ENCODE peak calls at places on chromosomes 12 and 14, in four cellular contexts. One of them, this sample, is unnamed.

GRCh38 chr14:77212933-77213656 is 31.5 kb downstream of the TMEM63C start:
- DNase-seq in HepG2: peak; percentile 13
- DNase-seq in H1: peak; percentile 38
- DNase-seq in K562: peak; percentile 46
- DNase-seq in this sample: no peak

GRCh38 chr14:73935666-73936065 is 14.2 kb downstream of the FAM161B start:
- DNase-seq in HepG2: no peak
- DNase-seq in H1: no peak
- DNase-seq in K562: peak; percentile 27
- DNase-seq in this sample: peak; percentile 30

GRCh38 chr14:20343092-20343854 is at the start of gene PARP2:
- DNase-seq in H1: peak; percentile 100
- DNase-seq in K562: peak; percentile 91
- DNase-seq in HepG2: peak; percentile 100
- DNase-seq in this sample: peak; percentile 100

GRCh38 chr12:28770329-28770728 is 378.7 kb upstream of the FAR2 start:
- DNase-seq in H1: no peak
- DNase-seq in K562: no peak
- DNase-seq in HepG2: no peak
- DNase-seq in this sample: peak; percentile 94

GRCh38 chr12:57715786-57716185 is 21.9 kb downstream of the OS9 start:
- DNase-seq in K562: no peak
- DNase-seq in H1: no peak
- DNase-seq in HepG2: no peak
- DNase-seq in this sample: no peak

GRCh38 chr14:55256586-55256985 is 14.6 kb upstream of the FBXO34 start:
- DNase-seq in K562: no peak
- DNase-seq in H1: no peak
- DNase-seq in HepG2: no peak
- DNase-seq in this sample: no peak

GRCh38 chr12:11510671-11511070 is 115.3 kb upstream of the PRB2 start:
- DNase-seq in K562: no peak
- DNase-seq in HepG2: no peak
- DNase-seq in H1: no peak
- DNase-seq in this sample: no peak

GRCh38 chr14:85599939-85600338 is 70.0 kb downstream of the FLRT2 start:
- DNase-seq in H1: no peak
- DNase-seq in K562: no peak
- DNase-seq in HepG2: no peak
- DNase-seq in this sample: no peak

GRCh38 chr12:131375261-131375971 is 335.5 kb upstream of the SFSWAP start:
- DNase-seq in HepG2: no peak
- DNase-seq in H1: no peak
- DNase-seq in K562: no peak
- DNase-seq in this sample: no peak

GRCh38 chr12:101078881-101079280 is 131.2 kb downstream of the SLC5A8 start:
- DNase-seq in HepG2: no peak
- DNase-seq in K562: no peak
- DNase-seq in H1: no peak
- DNase-seq in this sample: no peak

GRCh38 chr12:64782181-64782580 is 23.0 kb upstream of the GNS start:
- DNase-seq in HepG2: no peak
- DNase-seq in H1: no peak
- DNase-seq in K562: no peak
- DNase-seq in this sample: peak; percentile 76

GRCh38 chr12:121718653-121719239 is 6.2 kb downstream of the TMEM120B start:
- DNase-seq in K562: no peak
- DNase-seq in HepG2: no peak
- DNase-seq in H1: no peak
- DNase-seq in this sample: no peak

GRCh38 chr12:3885179-3886094 is 12.2 kb upstream of the PARP11 start:
- DNase-seq in HepG2: peak; percentile 36
- DNase-seq in H1: no peak
- DNase-seq in K562: no peak
- DNase-seq in this sample: peak; percentile 57

GRCh38 chr14:68210729-68211299 is 391.2 kb downstream of the RAD51B start:
- DNase-seq in K562: peak; percentile 49
- DNase-seq in HepG2: peak; percentile 39
- DNase-seq in H1: no peak
- DNase-seq in this sample: peak; percentile 84

GRCh38 chr14:98446508-98446907 is 825.5 kb downstream of the BCL11B start:
- DNase-seq in HepG2: no peak
- DNase-seq in K562: no peak
- DNase-seq in H1: no peak
- DNase-seq in this sample: no peak

GRCh38 chr14:103314496-103315277 is 19.4 kb upstream of the EIF5 start:
- DNase-seq in H1: no peak
- DNase-seq in K562: peak; percentile 77
- DNase-seq in HepG2: peak; percentile 23
- DNase-seq in this sample: peak; percentile 21

GRCh38 chr12:103930787-103931536 is 752 bp downstream of the HSP90B1 start:
- DNase-seq in HepG2: peak; percentile 13
- DNase-seq in H1: no peak
- DNase-seq in K562: peak; percentile 47
- DNase-seq in this sample: peak; percentile 40

GRCh38 chr12:124551268-124552144 is 15.9 kb downstream of the NCOR2 start:
- DNase-seq in HepG2: no peak
- DNase-seq in K562: peak; percentile 54
- DNase-seq in H1: no peak
- DNase-seq in this sample: no peak

GRCh38 chr14:106269451-106270204 is 743.2 kb downstream of the TMEM121 start:
- DNase-seq in K562: no peak
- DNase-seq in H1: no peak
- DNase-seq in HepG2: no peak
- DNase-seq in this sample: no peak

GRCh38 chr14:76918751-76919421 is 92.7 kb downstream of the LRRC74A start:
- DNase-seq in H1: no peak
- DNase-seq in HepG2: peak; percentile 24
- DNase-seq in K562: peak; percentile 80
- DNase-seq in this sample: peak; percentile 98

GRCh38 chr14:95255487-95255886 is 64.2 kb downstream of the CLMN start:
- DNase-seq in HepG2: no peak
- DNase-seq in K562: peak; percentile 40
- DNase-seq in H1: peak; percentile 73
- DNase-seq in this sample: peak; percentile 61

GRCh38 chr12:11264501-11264900 is 5.0 kb downstream of the PRB3 start:
- DNase-seq in HepG2: no peak
- DNase-seq in H1: no peak
- DNase-seq in K562: no peak
- DNase-seq in this sample: no peak

GRCh38 chr12:124496584-124496983 is 70.8 kb downstream of the NCOR2 start:
- DNase-seq in H1: no peak
- DNase-seq in HepG2: no peak
- DNase-seq in K562: peak; percentile 92
- DNase-seq in this sample: no peak

GRCh38 chr14:62084020-62084419 is 321.8 kb downstream of the SNAPC1 start:
- DNase-seq in K562: no peak
- DNase-seq in HepG2: no peak
- DNase-seq in H1: no peak
- DNase-seq in this sample: no peak

GRCh38 chr12:42741771-42742510 is 152.4 kb upstream of the PRICKLE1 start:
- DNase-seq in HepG2: no peak
- DNase-seq in H1: no peak
- DNase-seq in K562: no peak
- DNase-seq in this sample: no peak

GRCh38 chr12:108825205-108825950 is 32.0 kb downstream of the SSH1 start:
- DNase-seq in K562: no peak
- DNase-seq in HepG2: no peak
- DNase-seq in H1: no peak
- DNase-seq in this sample: no peak

GRCh38 chr12:49546481-49546880 is 7.7 kb downstream of the KCNH3 start:
- DNase-seq in K562: no peak
- DNase-seq in HepG2: no peak
- DNase-seq in H1: no peak
- DNase-seq in this sample: no peak

GRCh38 chr14:75906680-75907280 is 75.0 kb downstream of the TGFB3 start:
- DNase-seq in K562: peak; percentile 45
- DNase-seq in H1: no peak
- DNase-seq in HepG2: peak; percentile 36
- DNase-seq in this sample: peak; percentile 66

DNA sequence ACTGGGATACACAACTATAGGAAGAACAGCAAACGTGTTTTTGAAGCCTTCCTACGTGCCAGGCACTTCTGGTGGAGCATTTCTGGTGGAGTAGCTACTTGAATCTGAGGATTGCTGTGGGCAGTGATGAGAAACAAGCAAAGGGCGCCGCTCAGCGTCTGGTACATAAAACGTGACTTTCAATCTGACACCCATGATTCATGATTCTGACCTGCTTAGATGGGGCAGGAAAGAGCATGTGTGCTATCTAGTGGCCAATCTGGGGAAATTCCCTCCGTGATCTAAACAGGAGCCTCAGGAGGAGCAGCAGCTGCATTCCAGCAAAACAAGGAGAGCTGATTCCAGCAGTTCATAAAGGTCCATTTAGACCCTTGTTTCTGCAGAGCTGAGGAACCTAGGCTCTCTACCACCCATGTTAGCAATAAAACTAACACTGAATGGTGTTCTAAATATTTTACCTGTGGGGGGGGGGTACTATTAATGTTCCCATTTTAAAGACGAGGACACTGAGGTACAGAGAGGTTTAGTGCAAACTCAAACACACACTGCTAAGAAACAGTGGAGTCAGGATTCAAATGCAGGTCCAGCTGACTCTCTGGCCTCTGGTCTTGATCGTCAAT is 37.8 kb downstream of the PAH start:
- DNase-seq in K562: peak; percentile 16
- DNase-seq in H1: peak; percentile 47
- DNase-seq in HepG2: no peak
- DNase-seq in this sample: no peak
- TF ChIP-seq JUN in K562: no peak
- TF ChIP-seq JUN in H1: no peak
- TF ChIP-seq JUN in HepG2: no peak
- TF ChIP-seq JUN in this sample: no peak

GRCh38 chr12:92551853-92552397 is 150.9 kb upstream of the PLEKHG7 start:
- DNase-seq in HepG2: no peak
- DNase-seq in H1: no peak
- DNase-seq in K562: no peak
- DNase-seq in this sample: no peak
- H2AFZ ChIP-seq in HepG2: no peak overlapping the region
- H2AFZ ChIP-seq in H1: no peak overlapping the region
- H2AFZ ChIP-seq in K562: no peak overlapping the region
- H2AFZ ChIP-seq in this sample: no peak overlapping the region

GRCh38 chr12:46388427-46388992 is 15.9 kb upstream of the SLC38A2 start:
- DNase-seq in K562: no peak
- DNase-seq in HepG2: no peak
- DNase-seq in H1: no peak
- DNase-seq in this sample: peak; percentile 20

GRCh38 chr12:46390304-46390703 is 17.7 kb upstream of the SLC38A2 start:
- DNase-seq in HepG2: peak; percentile 46
- DNase-seq in K562: no peak
- DNase-seq in H1: no peak
- DNase-seq in this sample: no peak

GRCh38 chr12:46389130-46389616 is 16.6 kb upstream of the SLC38A2 start:
- DNase-seq in K562: no peak
- DNase-seq in HepG2: no peak
- DNase-seq in H1: no peak
- DNase-seq in this sample: peak; percentile 49

GRCh38 chr12:46390881-46391280 is 18.3 kb upstream of the SLC38A2 start:
- DNase-seq in H1: no peak
- DNase-seq in HepG2: peak; percentile 57
- DNase-seq in K562: no peak
- DNase-seq in this sample: peak; percentile 76

DNA sequence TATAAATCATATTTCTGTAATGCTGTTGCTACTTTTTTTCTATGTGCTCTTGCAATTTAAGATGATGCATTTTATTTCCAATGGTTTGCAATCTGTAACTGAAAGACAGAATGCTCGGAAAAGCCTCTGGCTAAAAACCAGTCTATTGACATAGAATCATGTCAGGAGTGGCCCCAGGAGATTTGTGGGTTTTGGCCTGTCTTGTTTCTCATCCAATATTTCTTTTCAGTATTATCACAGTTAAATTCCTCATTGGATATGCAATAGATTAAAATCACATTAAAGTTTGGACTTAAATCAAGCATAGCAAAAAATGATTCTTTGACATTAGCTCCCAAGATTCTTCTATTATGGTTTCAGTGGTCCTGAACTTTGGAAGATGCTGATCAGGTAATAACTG is 19.1 kb upstream of the SLC38A2 start:
- DNase-seq in HepG2: no peak
- DNase-seq in K562: no peak
- DNase-seq in H1: no peak
- DNase-seq in this sample: no peak
- H3K4me3 ChIP-seq in HepG2: no peak overlapping the region
- H3K4me3 ChIP-seq in K562: no peak overlapping the region
- H3K4me3 ChIP-seq in H1: no peak overlapping the region
- H3K4me3 ChIP-seq in this sample: no peak overlapping the region

GRCh38 chr12:80777587-80777986 is 60.9 kb downstream of the MYF5 start:
- DNase-seq in H1: no peak
- DNase-seq in HepG2: peak; percentile 6
- DNase-seq in K562: no peak
- DNase-seq in this sample: peak; percentile 73
- TF ChIP-seq JUN in H1: no peak
- TF ChIP-seq JUN in HepG2: no peak
- TF ChIP-seq JUN in K562: no peak
- TF ChIP-seq JUN in this sample: no peak

DNA sequence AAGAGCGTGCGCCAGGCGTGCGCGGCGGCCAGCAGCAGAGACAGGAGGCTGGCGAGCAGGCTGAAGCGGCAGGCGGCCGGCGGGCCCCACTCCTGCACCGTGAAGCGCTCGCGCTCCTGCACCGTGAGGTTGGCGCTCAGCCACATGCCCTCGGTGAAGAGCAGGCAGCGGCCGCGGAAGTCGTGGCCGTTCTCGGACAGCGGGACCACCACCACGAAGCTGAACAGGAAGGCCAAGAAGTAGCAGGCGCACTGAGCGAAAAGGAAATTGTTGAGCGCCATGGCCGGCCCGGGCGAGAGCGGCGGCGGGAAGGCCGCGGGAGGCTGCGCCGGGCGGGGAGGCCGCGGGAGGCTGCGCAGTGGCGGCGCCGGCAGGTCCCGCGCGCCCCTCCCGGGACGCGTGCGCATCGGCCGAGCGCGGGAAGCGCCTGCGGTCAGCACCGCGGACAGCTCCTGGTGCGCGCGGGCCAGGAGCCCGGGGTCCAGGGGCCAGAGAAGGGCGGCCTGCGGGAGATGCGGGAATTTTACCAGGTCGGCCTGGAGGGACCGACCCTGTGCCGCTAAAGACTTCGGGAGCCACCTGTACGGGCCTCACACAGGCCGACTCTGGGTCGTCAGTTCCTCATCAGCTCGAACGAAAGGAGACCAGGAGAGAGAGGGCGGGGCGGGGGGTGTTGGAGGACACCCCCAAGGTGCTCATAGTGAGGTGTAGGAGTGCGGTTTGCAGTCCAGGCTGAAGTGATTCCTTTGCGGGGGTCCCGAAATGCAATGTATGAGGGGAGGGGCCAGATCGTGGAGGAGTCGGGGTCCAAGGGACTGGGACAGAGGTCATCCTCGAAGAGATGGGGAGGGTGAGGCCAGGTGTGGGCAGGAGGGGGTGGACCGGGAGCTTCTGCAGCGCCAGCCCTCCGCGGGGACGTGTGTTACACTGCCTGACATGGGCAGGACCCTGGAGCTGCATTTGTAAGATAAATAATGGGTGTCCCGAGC is at the start of gene TMEM179:
- DNase-seq in HepG2: peak; percentile 7
- DNase-seq in H1: peak; percentile 15
- DNase-seq in K562: peak; percentile 68
- DNase-seq in this sample: peak; percentile 14
- H2AFZ ChIP-seq in HepG2: no peak within 1 kb of the TSS
- H2AFZ ChIP-seq in H1: peak within 1 kb of the TSS; percentile 83
- H2AFZ ChIP-seq in K562: peak within 1 kb of the TSS; percentile 40
- H2AFZ ChIP-seq in this sample: peak within 1 kb of the TSS; percentile 27

This sample was measured in endothelial cell of umbilical vein.